ENCODE peak calls at places on chromosomes 5 and 9, in eight cellular contexts. A, Y, P, F, T, U, S and C are unnamed samples.

GRCh38 chr9:22446589-22446949 is at the start of gene DMRTA1:
- DNase-seq in A (peak), Y (peak), P (no peak), F (peak), T (peak), U (peak), S (no peak), C (peak)

GRCh38 chr5:42621662-42622061 is 135.0 kb upstream of the CCDC152 start:
- DNase-seq in A (peak), Y (no peak), P (no peak), F (no peak), T (no peak), U (no peak), S (no peak), C (no peak)

GRCh38 chr9:90847971-90848370 is 46.4 kb downstream of the SYK start:
- DNase-seq in A (no peak), Y (peak), P (no peak), F (no peak), T (no peak), U (no peak), S (no peak), C (no peak)

GRCh38 chr9:116951588-116952433 is 264.7 kb downstream of the TRIM32 start:
- DNase-seq in A (peak), Y (no peak), P (peak), F (peak), T (no peak), U (no peak), S (peak), C (no peak)

GRCh38 chr9:92206490-92206889 is 87.0 kb downstream of the IARS1 start:
- DNase-seq in A (peak), Y (no peak), P (no peak), F (peak), T (no peak), U (no peak), S (no peak), C (no peak)

GRCh38 chr5:51226420-51226735 is 156.9 kb upstream of the ISL1 start:
- DNase-seq in A (no peak), Y (no peak), P (no peak), F (no peak), T (no peak), U (no peak), S (no peak), C (no peak)

GRCh38 chr5:147098233-147098790 is 136.5 kb upstream of the STK32A start:
- DNase-seq in A (peak), Y (no peak), P (peak), F (peak), T (peak), U (no peak), S (no peak), C (no peak)

GRCh38 chr5:75707911-75708509 is 9.2 kb downstream of the POC5 start:
- DNase-seq in A (peak), Y (no peak), P (no peak), F (peak), T (no peak), U (no peak), S (no peak), C (no peak)

GRCh38 chr5:11912-12311 is 80.1 kb upstream of the PLEKHG4B start:
- DNase-seq in A (no peak), Y (no peak), P (no peak), F (peak), T (no peak), U (no peak), S (no peak), C (no peak)

GRCh38 chr9:115972802-115973201 is 180.8 kb upstream of the PAPPA start:
- DNase-seq in A (no peak), Y (no peak), P (no peak), F (no peak), T (no peak), U (no peak), S (no peak), C (no peak)

GRCh38 chr9:91417602-91418218 is 5.9 kb downstream of the NFIL3 start:
- DNase-seq in A (no peak), Y (no peak), P (no peak), F (peak), T (no peak), U (no peak), S (no peak), C (no peak)

GRCh38 chr5:1686066-1686802 is 113.4 kb downstream of the MRPL36 start:
- DNase-seq in A (no peak), Y (no peak), P (no peak), F (no peak), T (no peak), U (no peak), S (no peak), C (peak)

GRCh38 chr9:104885818-104886709 is 41.9 kb downstream of the ABCA1 start:
- DNase-seq in A (no peak), Y (no peak), P (no peak), F (no peak), T (no peak), U (no peak), S (no peak), C (no peak)

GRCh38 chr9:13070612-13071595 is 208.6 kb downstream of the MPDZ start:
- DNase-seq in A (no peak), Y (no peak), P (no peak), F (no peak), T (no peak), U (no peak), S (no peak), C (no peak)

GRCh38 chr9:78054180-78054579 is 22.6 kb upstream of the GNAQ start:
- DNase-seq in A (no peak), Y (no peak), P (no peak), F (no peak), T (no peak), U (no peak), S (no peak), C (no peak)

GRCh38 chr9:71005456-71005855 is 116.0 kb downstream of the TRPM3 start:
- DNase-seq in A (no peak), Y (no peak), P (no peak), F (no peak), T (no peak), U (no peak), S (no peak), C (no peak)
- H3K4me3 ChIP-seq in A (no peak), Y (no peak), P (no peak), F (no peak), T (no peak), U (no peak), S (no peak), C (no peak)

GRCh38 chr9:23824241-23825142 is 1.5 kb downstream of the ELAVL2 start:
- DNase-seq in A (no peak), Y (peak), P (no peak), F (peak), T (no peak), U (no peak), S (no peak), C (no peak)

GRCh38 chr9:23822331-23823169 is 3.5 kb downstream of the ELAVL2 start:
- DNase-seq in A (no peak), Y (no peak), P (no peak), F (no peak), T (no peak), U (no peak), S (no peak), C (no peak)

GRCh38 chr9:23826120-23826629 is at the start of gene ELAVL2:
- DNase-seq in A (peak), Y (peak), P (no peak), F (peak), T (no peak), U (peak), S (peak), C (peak)

GRCh38 chr9:23825143-23825531 is 903 bp downstream of the ELAVL2 start:
- DNase-seq in A (no peak), Y (no peak), P (no peak), F (no peak), T (no peak), U (no peak), S (no peak), C (no peak)

GRCh38 chr9:23825700-23826099 is 340 bp downstream of the ELAVL2 start:
- DNase-seq in A (no peak), Y (no peak), P (no peak), F (peak), T (no peak), U (no peak), S (no peak), C (no peak)
- H3K4me3 ChIP-seq in A (peak), Y (peak), P (no peak), F (peak), T (no peak), U (peak), S (no peak), C (peak)

GRCh38 chr5:140881889-140882590 is at the start of gene PCDHA13:
- DNase-seq in A (no peak), Y (peak), P (no peak), F (peak), T (no peak), U (no peak), S (no peak), C (no peak)
- H3K4me3 ChIP-seq in A (no peak), Y (peak), P (no peak), F (no peak), T (no peak), U (peak), S (no peak), C (peak)

GRCh38 chr9:136900556-136900955 is 14.2 kb downstream of the TRAF2 start:
- DNase-seq in A (no peak), Y (no peak), P (no peak), F (no peak), T (no peak), U (no peak), S (no peak), C (no peak)

GRCh38 chr9:136901516-136902258 is 15.4 kb downstream of the TRAF2 start:
- DNase-seq in A (peak), Y (no peak), P (peak), F (peak), T (no peak), U (no peak), S (no peak), C (peak)

GRCh38 chr9:136899196-136899595 is 12.9 kb downstream of the TRAF2 start:
- DNase-seq in A (no peak), Y (no peak), P (peak), F (no peak), T (no peak), U (no peak), S (no peak), C (peak)

GRCh38 chr9:136902259-136902821 is 16.0 kb downstream of the TRAF2 start:
- DNase-seq in A (peak), Y (peak), P (peak), F (peak), T (no peak), U (no peak), S (no peak), C (peak)

GRCh38 chr9:136900988-136901515 is 14.7 kb downstream of the TRAF2 start:
- DNase-seq in A (no peak), Y (peak), P (peak), F (no peak), T (no peak), U (no peak), S (no peak), C (no peak)
- H3K4me3 ChIP-seq in A (no peak), Y (no peak), P (no peak), F (no peak), T (no peak), U (no peak), S (no peak), C (no peak)

GRCh38 chr5:154608531-154609011 is 130.5 kb upstream of the HAND1 start:
- DNase-seq in A (no peak), Y (no peak), P (no peak), F (no peak), T (no peak), U (no peak), S (no peak), C (no peak)

GRCh38 chr5:154612666-154613065 is 134.6 kb upstream of the HAND1 start:
- DNase-seq in A (no peak), Y (no peak), P (no peak), F (no peak), T (no peak), U (no peak), S (no peak), C (no peak)

GRCh38 chr5:154611341-154611767 is 133.3 kb upstream of the HAND1 start:
- DNase-seq in A (peak), Y (no peak), P (peak), F (peak), T (no peak), U (no peak), S (no peak), C (no peak)

GRCh38 chr5:154607746-154608145 is 129.7 kb upstream of the HAND1 start:
- DNase-seq in A (no peak), Y (no peak), P (no peak), F (no peak), T (no peak), U (no peak), S (no peak), C (no peak)

DNA sequence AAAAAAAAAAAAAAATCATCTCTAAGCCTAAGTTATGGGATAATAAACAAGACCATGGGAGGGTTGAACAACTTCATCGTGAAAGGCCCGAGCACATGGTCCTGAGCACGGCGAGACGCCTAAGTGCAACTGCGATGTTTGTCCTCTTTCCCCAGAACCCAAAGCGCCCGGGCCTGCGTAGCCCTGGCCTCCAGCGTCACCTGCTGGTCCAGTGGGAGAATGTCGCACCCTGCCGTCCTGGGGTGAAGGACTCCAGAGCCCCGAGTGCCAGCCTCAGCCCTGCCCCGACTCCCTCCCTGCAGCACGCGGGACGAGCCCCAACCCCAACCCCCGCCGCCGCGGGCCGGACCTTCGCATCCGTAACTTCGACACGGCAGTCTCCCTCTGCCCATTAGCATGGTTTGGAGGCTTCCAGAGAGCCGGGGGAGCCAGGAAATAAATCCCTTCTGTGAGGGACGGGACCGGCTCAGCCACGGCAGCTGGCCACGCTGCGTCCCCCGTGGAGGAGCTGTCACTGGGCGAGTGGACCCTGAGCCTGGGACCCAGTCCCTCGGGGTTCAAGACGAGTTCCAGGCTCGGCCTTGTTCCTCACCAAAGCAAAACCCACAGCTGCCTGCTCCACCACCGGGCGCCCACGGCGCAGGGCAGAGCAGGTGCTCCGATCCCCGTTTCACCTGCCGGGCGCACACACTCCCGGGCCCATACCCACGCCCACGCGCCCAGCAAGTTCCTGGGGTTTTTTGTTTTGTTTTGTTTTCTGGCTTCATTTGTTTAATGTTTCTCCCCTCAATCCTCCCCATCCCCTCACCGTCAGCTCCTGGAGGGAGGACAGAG is 132.5 kb upstream of the HAND1 start:
- DNase-seq in A (peak), Y (peak), P (peak), F (peak), T (peak), U (peak), S (peak), C (peak)
- H3K4me3 ChIP-seq in A (peak), Y (peak), P (peak), F (peak), T (no peak), U (peak), S (peak), C (peak)